ENCODE peak calls at places on chromosomes 6 and 20, in seven cellular contexts. V, N, T, Z, X, D and S are unnamed samples.

GRCh38 chr6:87756858-87757257 is 54.8 kb upstream of the AKIRIN2 start:
- DNase-seq in V (peak; percentile 92), N (peak; percentile 93), T (peak; percentile 68), Z (peak; percentile 57), X (no peak), D (peak; percentile 39), S (peak; percentile 95)

GRCh38 chr20:42067174-42067573 is 449.0 kb upstream of the CHD6 start:
- DNase-seq in V (no peak), N (no peak), T (no peak), Z (no peak), X (no peak), D (no peak), S (no peak)

GRCh38 chr6:15945593-15946159 is 183.2 kb upstream of the MYLIP start:
- DNase-seq in V (peak; percentile 40), N (peak; percentile 34), T (peak; percentile 47), Z (no peak), X (no peak), D (no peak), S (no peak)

GRCh38 chr6:98944598-98945011 is 3.1 kb downstream of the FBXL4 start:
- DNase-seq in V (peak; percentile 73), N (peak; percentile 37), T (peak; percentile 41), Z (no peak), X (no peak), D (no peak), S (no peak)

GRCh38 chr20:14902432-14903089 is 565.1 kb upstream of the FLRT3 start:
- DNase-seq in V (no peak), N (no peak), T (no peak), Z (no peak), X (no peak), D (no peak), S (peak; percentile 60)

GRCh38 chr20:34037121-34037520 is 43.4 kb downstream of the RALY start:
- DNase-seq in V (no peak), N (no peak), T (no peak), Z (no peak), X (no peak), D (no peak), S (no peak)

GRCh38 chr20:19835533-19836222 is 77.6 kb downstream of the RIN2 start:
- DNase-seq in V (no peak), N (no peak), T (no peak), Z (no peak), X (peak; percentile 68), D (no peak), S (no peak)

GRCh38 chr6:1739680-1740079 is 130.0 kb downstream of the FOXC1 start:
- DNase-seq in V (no peak), N (no peak), T (no peak), Z (no peak), X (no peak), D (no peak), S (peak; percentile 76)

GRCh38 chr6:4668271-4669179 is 107.7 kb upstream of the CDYL start:
- DNase-seq in V (peak; percentile 53), N (no peak), T (no peak), Z (no peak), X (no peak), D (no peak), S (no peak)

GRCh38 chr6:129662980-129663431 is 47.0 kb downstream of the ARHGAP18 start:
- DNase-seq in V (no peak), N (no peak), T (no peak), Z (no peak), X (no peak), D (no peak), S (no peak)

GRCh38 chr6:104404377-104404776 is 455.3 kb downstream of the HACE1 start:
- DNase-seq in V (peak; percentile 1), N (no peak), T (no peak), Z (no peak), X (no peak), D (no peak), S (no peak)

GRCh38 chr6:108937170-108937569 is 88.9 kb downstream of the ARMC2 start:
- DNase-seq in V (no peak), N (no peak), T (no peak), Z (no peak), X (no peak), D (no peak), S (no peak)

GRCh38 chr20:36097751-36098151 is 56.8 kb upstream of the EPB41L1 start:
- DNase-seq in V (no peak), N (no peak), T (no peak), Z (no peak), X (no peak), D (peak; percentile 40), S (no peak)

GRCh38 chr6:114000066-114000465 is 29.1 kb upstream of the HDAC2 start:
- DNase-seq in V (peak; percentile 64), N (peak; percentile 54), T (peak; percentile 76), Z (peak; percentile 34), X (no peak), D (no peak), S (no peak)

GRCh38 chr20:5974531-5974930 is 24.1 kb downstream of the MCM8 start:
- DNase-seq in V (peak; percentile 14), N (peak; percentile 5), T (no peak), Z (no peak), X (no peak), D (no peak), S (no peak)

GRCh38 chr20:19099586-19100555 is 112.6 kb upstream of the SLC24A3 start:
- DNase-seq in V (no peak), N (no peak), T (no peak), Z (no peak), X (no peak), D (peak; percentile 55), S (no peak)

DNA sequence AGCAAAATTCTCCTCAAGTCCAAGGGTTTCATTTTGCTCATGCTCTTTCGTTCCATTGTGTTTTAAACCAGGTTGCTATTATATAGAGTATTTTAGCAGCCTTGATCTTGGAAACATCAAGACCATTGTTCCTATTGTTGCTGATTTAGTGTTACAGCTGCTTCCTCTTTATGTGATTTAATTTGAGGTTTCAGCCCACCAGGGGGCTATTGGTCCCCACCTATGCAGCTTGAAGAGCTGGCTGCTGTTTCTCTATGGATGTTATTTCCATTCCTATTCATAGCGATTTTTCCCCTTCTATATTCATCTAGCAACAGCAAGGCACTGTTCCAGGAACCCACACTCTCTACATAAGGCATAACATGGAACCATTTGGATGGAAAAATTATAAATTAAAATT is 418.8 kb downstream of the CDKAL1 start:
- DNase-seq in V (no peak), N (no peak), T (no peak), Z (no peak), X (no peak), D (no peak), S (no peak)
- TF ChIP-seq CTCF in V (no peak), N (no peak), T (no peak), Z (no peak), X (peak; percentile 22), D (no peak), S (no peak)

GRCh38 chr6:3209114-3210023 is 18.1 kb downstream of the TUBB2B start:
- DNase-seq in V (peak; percentile 98), N (peak; percentile 97), T (peak; percentile 93), Z (peak; percentile 68), X (no peak), D (no peak), S (peak; percentile 78)
- H3K4me3 ChIP-seq in V (peak overlapping the region; percentile 31), N (peak overlapping the region; percentile 0), T (no peak overlapping the region), Z (no peak overlapping the region), X (no peak overlapping the region), D (no peak overlapping the region), S (peak overlapping the region; percentile 18)

GRCh38 chr6:136791296-136792065 is 796 bp downstream of the MAP3K5 start:
- DNase-seq in V (peak; percentile 56), N (peak; percentile 48), T (peak; percentile 75), Z (no peak), X (peak; percentile 75), D (peak; percentile 76), S (peak; percentile 82)
- TF ChIP-seq CTCF in V (no peak), N (no peak), T (no peak), Z (no peak), X (no peak), D (no peak), S (no peak)

DNA sequence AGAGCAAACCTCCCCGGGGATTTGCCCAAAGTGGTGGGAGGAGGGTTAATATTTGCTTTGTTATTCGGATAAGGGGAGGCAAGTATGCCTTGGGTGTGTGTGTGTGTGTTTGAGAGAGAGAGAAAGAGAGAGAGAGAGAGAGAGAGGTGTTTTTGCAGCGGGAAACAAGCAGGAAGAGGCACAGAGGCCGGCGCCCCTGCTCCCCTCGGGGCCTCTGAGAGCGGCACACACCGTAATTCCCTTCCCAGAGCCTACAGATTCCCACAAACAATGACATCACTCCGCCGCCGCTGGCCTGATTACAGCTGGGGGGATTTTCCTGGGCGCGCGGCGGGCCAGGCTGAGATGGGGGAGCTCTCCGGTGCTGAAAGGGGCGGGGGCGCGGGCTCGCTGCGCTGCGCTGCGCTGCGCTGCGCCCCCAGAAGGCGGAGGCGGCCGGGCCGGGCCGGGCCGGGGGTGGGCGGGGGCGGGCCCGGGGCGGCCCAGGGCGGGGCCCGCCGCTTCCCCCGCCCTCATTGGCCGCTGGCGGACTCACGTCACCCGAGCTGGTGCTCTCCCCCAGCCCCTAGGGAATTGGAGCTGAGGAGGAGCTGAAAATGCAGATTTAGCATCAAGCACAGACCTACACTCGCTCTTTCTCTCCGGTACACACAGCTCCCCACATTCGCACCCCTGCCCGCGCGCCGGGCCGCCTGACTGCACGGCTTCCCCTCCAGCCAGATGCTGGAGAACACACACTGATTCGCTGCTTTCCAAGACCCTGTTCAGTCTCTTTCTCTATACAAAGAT is at the start of gene PCSK2:
- DNase-seq in V (peak; percentile 38), N (peak; percentile 51), T (peak; percentile 20), Z (peak; percentile 6), X (peak; percentile 59), D (peak; percentile 12), S (no peak)
- H3K4me3 ChIP-seq in V (peak within 1 kb of the TSS; percentile 6), N (peak within 1 kb of the TSS; percentile 51), T (peak within 1 kb of the TSS; percentile 10), Z (peak within 1 kb of the TSS; percentile 41), X (peak within 1 kb of the TSS; percentile 38), D (peak within 1 kb of the TSS; percentile 42), S (no peak within 1 kb of the TSS)